ENCODE peak calls at places on chromosomes 12 and 14, in five cellular contexts. C, U, F, Y and B are unnamed samples.

GRCh38 chr12:89225808-89226368 is 126.4 kb downstream of the DUSP6 start:
- DNase-seq in C (peak), U (no peak), F (no peak), Y (peak), B (peak)

GRCh38 chr12:129762436-129762835 is 141.4 kb downstream of the TMEM132D start:
- DNase-seq in C (no peak), U (no peak), F (no peak), Y (no peak), B (no peak)

GRCh38 chr14:99136047-99136400 is 136.0 kb downstream of the BCL11B start:
- DNase-seq in C (no peak), U (no peak), F (no peak), Y (no peak), B (no peak)

GRCh38 chr12:6273931-6274687 is 36.4 kb upstream of the PLEKHG6 start:
- DNase-seq in C (no peak), U (no peak), F (no peak), Y (no peak), B (no peak)

GRCh38 chr14:36068777-36069534 is 107.6 kb downstream of the PTCSC3 start:
- DNase-seq in C (no peak), U (no peak), F (no peak), Y (peak), B (no peak)

GRCh38 chr12:96387981-96388380 is 12.3 kb downstream of the CDK17 start:
- DNase-seq in C (no peak), U (no peak), F (no peak), Y (no peak), B (no peak)

GRCh38 chr12:2794261-2794735 is 472 bp upstream of the FKBP4 start:
- DNase-seq in C (no peak), U (no peak), F (no peak), Y (peak), B (no peak)

GRCh38 chr12:2959194-2959507 is at the start of gene TEAD4:
- DNase-seq in C (peak), U (peak), F (peak), Y (peak), B (peak)

GRCh38 chr12:109770104-109770860 is 56.7 kb downstream of the FAM222A start:
- DNase-seq in C (no peak), U (no peak), F (no peak), Y (no peak), B (no peak)

GRCh38 chr12:119020377-119021360 is 39.3 kb downstream of the SRRM4 start:
- DNase-seq in C (peak), U (peak), F (peak), Y (no peak), B (no peak)

GRCh38 chr12:104424955-104425354 is 31.8 kb upstream of the CHST11 start:
- DNase-seq in C (no peak), U (no peak), F (no peak), Y (no peak), B (no peak)

GRCh38 chr12:52539821-52540173 is 13.1 kb downstream of the KRT71 start:
- DNase-seq in C (no peak), U (no peak), F (no peak), Y (no peak), B (no peak)

GRCh38 chr12:112182499-112182898 is 57.1 kb downstream of the TRAFD1 start:
- DNase-seq in C (no peak), U (no peak), F (no peak), Y (peak), B (no peak)

GRCh38 chr12:128387811-128388422 is 120.9 kb downstream of the TMEM132C start:
- DNase-seq in C (no peak), U (peak), F (no peak), Y (peak), B (no peak)

GRCh38 chr14:89085154-89086059 is 261.0 kb downstream of the TTC8 start:
- DNase-seq in C (no peak), U (no peak), F (peak), Y (peak), B (no peak)

GRCh38 chr12:113273053-113273725 is 51.9 kb downstream of the TPCN1 start:
- DNase-seq in C (no peak), U (no peak), F (no peak), Y (peak), B (no peak)

GRCh38 chr12:77685112-77685511 is 145.6 kb upstream of the NAV3 start:
- DNase-seq in C (peak), U (no peak), F (no peak), Y (peak), B (no peak)

GRCh38 chr12:104952816-104953215 is 5.3 kb downstream of the SLC41A2 start:
- DNase-seq in C (no peak), U (no peak), F (no peak), Y (no peak), B (no peak)

GRCh38 chr14:64891839-64892375 is 12.2 kb upstream of the SPTB start:
- DNase-seq in C (peak), U (no peak), F (no peak), Y (peak), B (no peak)

GRCh38 chr14:104438166-104438887 is 141.2 kb upstream of the C14orf180 start:
- DNase-seq in C (no peak), U (no peak), F (peak), Y (no peak), B (no peak)

GRCh38 chr14:102527255-102528232 is 18.0 kb upstream of the ANKRD9 start:
- DNase-seq in C (peak), U (no peak), F (no peak), Y (peak), B (no peak)

GRCh38 chr12:31387466-31387865 is 61.5 kb upstream of the SINHCAF start:
- DNase-seq in C (no peak), U (no peak), F (no peak), Y (peak), B (no peak)

GRCh38 chr12:53616950-53617349 is 9.2 kb downstream of the ATF7 start:
- DNase-seq in C (no peak), U (no peak), F (no peak), Y (no peak), B (no peak)

GRCh38 chr12:53612978-53613377 is 13.2 kb downstream of the ATF7 start:
- DNase-seq in C (no peak), U (no peak), F (no peak), Y (no peak), B (no peak)

GRCh38 chr12:53618340-53618739 is 7.8 kb downstream of the ATF7 start:
- DNase-seq in C (no peak), U (no peak), F (no peak), Y (no peak), B (no peak)

GRCh38 chr12:53613821-53614220 is 12.4 kb downstream of the ATF7 start:
- DNase-seq in C (no peak), U (no peak), F (no peak), Y (peak), B (no peak)

GRCh38 chr12:53617700-53618099 is 8.5 kb downstream of the ATF7 start:
- DNase-seq in C (no peak), U (no peak), F (no peak), Y (no peak), B (no peak)
- H3K4me3 ChIP-seq in C (no peak), U (no peak), F (peak), Y (no peak), B (no peak)

GRCh38 chr12:7375145-7375543 is 68.8 kb downstream of the CD163L1 start:
- DNase-seq in C (no peak), U (no peak), F (no peak), Y (peak), B (no peak)

GRCh38 chr12:7369274-7369729 is 65.4 kb downstream of the ACSM4 start:
- DNase-seq in C (peak), U (no peak), F (peak), Y (peak), B (no peak)

GRCh38 chr12:7376196-7376595 is 67.8 kb downstream of the CD163L1 start:
- DNase-seq in C (no peak), U (no peak), F (no peak), Y (peak), B (no peak)

GRCh38 chr12:7373226-7373625 is 69.4 kb downstream of the ACSM4 start:
- DNase-seq in C (no peak), U (no peak), F (no peak), Y (no peak), B (no peak)

DNA sequence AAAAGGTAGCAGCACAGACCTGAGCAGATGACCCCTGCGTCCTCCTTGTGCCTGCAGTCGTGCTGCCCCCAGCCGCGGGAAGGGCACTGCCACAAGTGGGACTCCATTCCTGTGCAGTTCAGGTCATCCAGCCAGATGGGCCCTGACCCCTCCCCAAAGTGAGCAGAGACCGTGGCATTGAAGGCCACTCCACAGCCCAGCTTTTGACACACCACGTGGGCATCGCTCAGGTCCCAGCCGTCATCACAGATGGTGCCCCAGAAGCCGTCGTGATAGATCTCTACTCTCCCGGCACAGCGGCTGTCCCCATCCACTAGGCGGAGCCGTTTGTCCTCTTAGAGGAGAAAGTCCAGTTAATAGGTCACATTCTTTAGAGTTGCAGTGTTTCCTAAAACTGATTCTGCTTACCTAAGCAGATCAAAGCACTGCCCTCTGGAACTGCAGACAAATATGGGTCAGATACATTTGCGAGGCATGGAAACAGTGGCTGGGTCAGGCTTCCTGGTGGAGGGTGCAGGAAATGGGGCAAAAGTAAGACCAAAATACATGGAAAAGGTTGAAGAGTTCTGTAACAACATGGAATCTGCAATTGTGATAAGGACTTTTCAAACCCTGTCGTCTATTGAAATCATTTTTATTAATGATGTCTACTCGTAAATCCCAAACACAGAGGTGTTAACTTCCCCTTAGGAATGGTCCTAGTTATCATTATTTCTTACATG is 69.4 kb downstream of the CD163L1 start:
- DNase-seq in C (peak), U (peak), F (peak), Y (peak), B (no peak)
- TF ChIP-seq CTCF in C (peak), U (peak), F (peak), Y (peak), B (peak)

GRCh38 chr12:5262450-5262849 is 169.5 kb upstream of the NTF3 start:
- DNase-seq in C (no peak), U (no peak), F (no peak), Y (no peak), B (no peak)
- H3K4me3 ChIP-seq in C (no peak), U (no peak), F (no peak), Y (no peak), B (no peak)

DNA sequence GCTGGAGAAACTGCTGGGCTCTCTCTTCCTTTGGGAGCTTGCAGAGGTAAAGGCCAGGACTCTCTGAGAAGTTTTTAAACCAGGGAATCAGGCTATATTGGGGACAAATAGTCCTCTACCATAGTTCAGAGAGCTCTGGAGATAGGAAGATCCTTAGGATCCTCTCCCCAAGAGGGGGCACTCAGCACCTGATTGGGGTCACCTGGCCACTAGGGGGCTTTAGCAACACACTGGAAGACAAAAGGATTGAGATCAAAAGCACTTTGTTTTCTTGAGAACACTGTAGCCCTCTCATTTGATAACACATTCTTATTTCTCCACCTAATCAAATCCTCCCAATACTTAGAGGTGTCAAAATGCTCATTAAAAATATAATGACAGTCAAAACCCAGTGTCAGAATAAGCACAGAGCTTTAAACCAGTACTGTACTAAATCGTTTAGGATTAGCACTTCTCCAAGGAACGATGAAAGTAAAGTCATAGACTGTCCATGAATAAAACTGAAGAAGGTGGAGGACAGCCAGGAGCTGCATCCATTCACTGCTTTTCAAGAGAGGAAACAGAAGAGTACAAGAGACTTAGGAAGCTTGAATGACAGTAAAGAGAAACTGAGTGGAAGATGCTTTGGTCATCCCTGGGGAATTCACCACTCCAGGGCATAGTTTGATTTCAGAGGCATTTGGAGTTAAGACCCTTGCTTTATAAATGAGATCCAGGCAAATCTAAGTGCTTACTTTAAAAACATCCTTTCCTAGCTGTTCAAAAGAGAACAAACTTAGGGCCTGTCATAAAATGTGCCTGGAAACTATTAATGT is 26.5 kb downstream of the BMP4 start:
- DNase-seq in C (peak), U (peak), F (no peak), Y (no peak), B (no peak)
- TF ChIP-seq CTCF in C (peak), U (peak), F (peak), Y (peak), B (peak)

GRCh38 chr12:92341333-92341691 is 195.7 kb upstream of the BTG1 start:
- DNase-seq in C (no peak), U (no peak), F (no peak), Y (no peak), B (no peak)
- H3K4me3 ChIP-seq in C (no peak), U (no peak), F (no peak), Y (no peak), B (no peak)